ENCODE peak calls at places on chromosomes 11 and 22, in nine cellular contexts. B, Q, J, F, A, Z, I, M and Y are unnamed samples.

GRCh38 chr11:6571434-6572008 is 31.9 kb downstream of the RRP8 start:
- DNase-seq in M (no peak), Z (no peak), I (no peak), F (no peak), J (no peak), Q (no peak), B (no peak), A (no peak), Y (no peak)

GRCh38 chr11:2507212-2507901 is 62.5 kb downstream of the KCNQ1 start:
- DNase-seq in I (peak), F (no peak), Q (no peak), Z (no peak), J (no peak), M (no peak), B (peak), A (no peak), Y (no peak)

GRCh38 chr11:58796333-58797049 is 48.0 kb downstream of the GLYATL2 start:
- DNase-seq in J (peak), M (no peak), A (no peak), F (no peak), I (no peak), B (no peak), Z (no peak), Q (no peak), Y (no peak)

GRCh38 chr11:859394-860131 is 16.9 kb downstream of the TSPAN4 start:
- DNase-seq in J (peak), Q (peak), A (no peak), M (peak), I (peak), F (peak), Z (no peak), B (peak), Y (peak)

GRCh38 chr22:45972868-45973212 is 4.1 kb downstream of the WNT7B start:
- DNase-seq in F (no peak), M (no peak), I (no peak), Z (no peak), Q (no peak), A (no peak), B (no peak), J (no peak), Y (no peak)

GRCh38 chr11:87778341-87778740 is 396.9 kb downstream of the RAB38 start:
- DNase-seq in J (no peak), B (no peak), M (no peak), Z (no peak), I (no peak), A (no peak), Q (no peak), F (no peak), Y (no peak)

GRCh38 chr11:92932023-92932422 is 37.4 kb upstream of the MTNR1B start:
- DNase-seq in J (no peak), A (no peak), M (no peak), Z (no peak), B (no peak), I (no peak), F (no peak), Q (no peak), Y (no peak)

GRCh38 chr22:23401111-23401909 is 178.8 kb downstream of the IGLL1 start:
- DNase-seq in Z (peak), J (no peak), F (no peak), I (peak), A (no peak), M (no peak), B (no peak), Q (no peak), Y (no peak)

GRCh38 chr22:36371920-36372319 is 15.8 kb downstream of the MYH9 start:
- DNase-seq in B (no peak), I (no peak), F (no peak), Z (no peak), M (no peak), J (no peak), Q (no peak), A (no peak), Y (no peak)

GRCh38 chr11:65110354-65110861 is 1.3 kb upstream of the TM7SF2 start:
- DNase-seq in Q (peak), M (peak), A (no peak), I (peak), J (peak), F (peak), B (peak), Z (peak), Y (peak)

GRCh38 chr11:62889484-62890437 is 9.1 kb downstream of the SLC3A2 start:
- DNase-seq in A (no peak), Z (no peak), M (no peak), Q (no peak), J (no peak), B (peak), F (peak), I (no peak), Y (no peak)

GRCh38 chr11:96158126-96158525 is 184.9 kb downstream of the MAML2 start:
- DNase-seq in M (no peak), Q (no peak), Z (no peak), F (no peak), J (no peak), A (no peak), I (no peak), B (no peak), Y (no peak)

GRCh38 chr11:18749681-18750319 is 23.8 kb upstream of the IGSF22 start:
- DNase-seq in Z (no peak), M (no peak), I (no peak), J (no peak), A (no peak), Q (no peak), F (peak), B (no peak), Y (no peak)

GRCh38 chr22:49756656-49757055 is 71.0 kb downstream of the BRD1 start:
- DNase-seq in A (no peak), Q (no peak), I (peak), Z (no peak), B (peak), J (peak), M (peak), F (no peak), Y (no peak)

GRCh38 chr22:47130883-47131610 is 368.6 kb downstream of the TBC1D22A start:
- DNase-seq in Z (no peak), Q (no peak), M (no peak), B (no peak), A (no peak), F (no peak), I (no peak), J (no peak), Y (no peak)

GRCh38 chr11:46461461-46461927 is 69.9 kb upstream of the CHRM4 start:
- DNase-seq in F (no peak), A (no peak), Z (no peak), I (no peak), M (no peak), Q (no peak), B (no peak), J (no peak), Y (no peak)

GRCh38 chr11:46338988-46339666 is 8.1 kb upstream of the DGKZ start:
- DNase-seq in A (no peak), F (no peak), B (no peak), M (no peak), I (no peak), J (no peak), Z (no peak), Q (no peak), Y (no peak)

GRCh38 chr11:69707156-69707555 is 3.3 kb upstream of the FGF19 start:
- DNase-seq in Z (no peak), J (peak), Q (no peak), B (no peak), M (no peak), A (no peak), I (no peak), F (no peak), Y (no peak)

GRCh38 chr22:46087816-46088277 is 62.5 kb upstream of the PPARA start:
- DNase-seq in M (peak), A (no peak), Z (peak), J (peak), B (peak), Q (peak), I (peak), F (peak), Y (peak)

GRCh38 chr11:2250485-2250884 is 19.9 kb downstream of the ASCL2 start:
- DNase-seq in J (no peak), A (no peak), M (no peak), Q (no peak), I (no peak), F (no peak), Z (no peak), B (no peak), Y (no peak)

GRCh38 chr11:126233391-126233790 is 21.8 kb downstream of the FAM118B start:
- DNase-seq in I (no peak), F (no peak), Q (no peak), Z (no peak), A (no peak), J (no peak), M (no peak), B (no peak), Y (no peak)

GRCh38 chr11:76800466-76801200 is 17.5 kb downstream of the TSKU start:
- DNase-seq in I (no peak), M (peak), Z (no peak), B (no peak), A (no peak), J (no peak), F (no peak), Q (no peak), Y (peak)

GRCh38 chr11:86458294-86459001 is 83.8 kb downstream of the CCDC81 start:
- DNase-seq in F (no peak), Q (no peak), A (no peak), Z (no peak), M (no peak), B (no peak), J (no peak), I (no peak), Y (peak)

GRCh38 chr11:121023848-121024751 is at the start of gene TBCEL:
- DNase-seq in A (peak), Z (peak), Q (peak), F (peak), M (peak), B (peak), J (peak), I (peak), Y (peak)
- TF ChIP-seq POLR2A in A (peak), Z (no peak), Q (no peak), F (peak), M (no peak), B (no peak), J (no peak), I (no peak), Y (no peak)

DNA sequence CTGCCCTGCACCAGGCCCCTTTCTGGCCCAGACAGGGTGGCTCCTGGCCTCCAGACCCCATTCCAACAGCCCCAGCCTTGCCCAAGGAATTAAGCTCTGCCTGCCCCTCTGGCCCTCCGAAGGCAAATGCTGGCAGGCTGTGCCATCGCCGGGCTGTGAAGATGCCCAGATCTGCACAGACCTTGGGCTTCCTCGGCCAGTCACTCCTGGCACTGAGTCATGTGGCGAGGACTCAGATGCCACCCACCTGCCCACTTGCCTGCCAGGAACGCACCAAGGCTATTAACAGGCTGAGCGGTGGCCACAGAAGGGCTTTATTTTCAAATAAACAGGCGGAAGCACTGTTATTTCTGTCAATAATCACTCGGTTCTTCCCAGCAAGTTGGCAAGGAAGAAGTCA is 50.3 kb upstream of the TTLL12 start:
- DNase-seq in I (no peak), J (no peak), Q (no peak), B (no peak), F (no peak), A (no peak), Z (no peak), M (no peak), Y (no peak)
- TF ChIP-seq EP300 in I (no peak), J (no peak), Q (no peak), B (no peak), F (no peak), A (no peak), Z (no peak), M (no peak), Y (no peak)

DNA sequence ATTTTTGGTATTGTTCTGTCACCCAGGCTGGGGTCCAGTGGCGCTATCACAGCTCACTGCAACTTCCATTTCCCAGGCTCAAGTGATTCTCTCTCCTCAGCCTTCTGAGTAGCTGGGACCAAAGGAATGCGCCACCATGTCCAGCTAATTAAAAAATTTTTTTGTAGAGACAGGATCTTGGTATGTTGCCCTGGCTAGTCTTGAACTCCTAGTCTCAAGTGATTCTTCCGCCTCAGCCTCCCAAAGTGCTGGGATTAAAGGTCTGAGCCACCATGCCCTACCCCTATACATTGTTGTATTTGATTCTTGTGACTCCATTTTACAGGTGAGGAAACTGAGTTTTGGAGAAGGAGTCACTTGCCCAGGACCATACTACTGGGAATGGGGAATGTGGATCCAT is 11.9 kb downstream of the KIAA1671 start:
- DNase-seq in Z (no peak), F (no peak), B (no peak), J (no peak), I (no peak), A (no peak), Q (no peak), M (no peak), Y (no peak)
- TF ChIP-seq CTCF in Z (no peak), F (no peak), B (no peak), J (no peak), I (no peak), A (no peak), Q (no peak), M (no peak), Y (no peak)

GRCh38 chr11:102476812-102477211 is 24.2 kb upstream of the TMEM123 start:
- DNase-seq in F (no peak), J (peak), I (no peak), Z (no peak), A (no peak), B (peak), M (peak), Q (no peak), Y (no peak)
- TF ChIP-seq POLR2A in F (no peak), J (no peak), I (no peak), Z (no peak), A (no peak), B (peak), M (no peak), Q (no peak), Y (no peak)

DNA sequence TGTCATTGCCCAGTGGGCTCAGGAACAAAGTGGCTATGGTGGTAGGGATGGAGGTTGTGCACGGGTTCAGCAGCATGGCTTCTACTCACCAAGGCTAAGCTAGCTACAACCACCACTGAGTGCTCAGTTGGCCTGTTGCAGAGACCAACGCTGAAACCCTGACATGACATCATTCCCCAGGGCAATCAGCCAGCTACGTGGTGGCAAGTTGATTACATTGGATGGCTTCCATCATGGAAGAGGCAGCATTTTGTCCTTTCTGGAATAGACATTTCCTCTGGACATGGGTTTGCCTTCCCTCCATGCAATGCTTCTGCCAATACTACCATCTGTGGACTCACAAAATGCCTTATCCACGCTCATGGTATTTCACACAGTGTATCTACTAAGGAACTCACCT is 634.3 kb downstream of the OPCML start:
- DNase-seq in F (no peak), Z (no peak), Q (no peak), B (no peak), J (no peak), A (no peak), M (no peak), I (no peak), Y (no peak)
- TF ChIP-seq EP300 in F (no peak), Z (no peak), Q (no peak), B (no peak), J (no peak), A (no peak), M (no peak), I (no peak), Y (no peak)

GRCh38 chr11:34869425-34869824 is 46.8 kb downstream of the APIP start:
- DNase-seq in J (no peak), B (no peak), M (no peak), Q (no peak), F (peak), A (no peak), I (no peak), Z (no peak), Y (no peak)
- TF ChIP-seq CTCF in J (no peak), B (peak), M (no peak), Q (no peak), F (no peak), A (peak), I (no peak), Z (no peak), Y (no peak)

DNA sequence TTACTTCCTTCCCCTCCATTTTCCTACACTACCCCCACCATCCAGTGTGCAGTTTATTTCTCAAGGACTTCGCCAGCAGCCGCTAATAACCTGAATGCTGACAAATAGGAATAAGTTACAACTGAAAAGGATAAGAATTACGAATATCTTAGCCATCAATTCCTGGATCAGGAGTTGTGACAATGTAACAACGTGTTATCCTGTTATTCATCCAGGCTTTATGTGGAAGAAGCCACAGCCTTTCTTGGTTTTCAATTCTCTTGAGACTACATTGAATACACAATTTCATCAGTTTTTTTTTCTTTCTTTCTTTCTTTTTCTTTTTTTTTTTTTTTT is 5.8 kb downstream of the HBG1 start:
- DNase-seq in J (no peak), Q (no peak), I (no peak), M (no peak), Z (no peak), F (no peak), A (no peak), B (no peak), Y (no peak)
- TF ChIP-seq POLR2A in J (no peak), Q (no peak), I (no peak), M (no peak), Z (no peak), F (no peak), A (no peak), B (no peak), Y (no peak)

GRCh38 chr11:61554172-61554988 is 26.5 kb downstream of the SYT7 start:
- DNase-seq in B (no peak), Q (no peak), A (no peak), F (no peak), M (no peak), J (no peak), Z (no peak), I (no peak), Y (no peak)
- TF ChIP-seq EP300 in B (no peak), Q (no peak), A (no peak), F (no peak), M (no peak), J (no peak), Z (no peak), I (no peak), Y (no peak)